ENCODE peak calls at places on chromosome 10, in ten cellular contexts. O is GM19239, F is Kasumi-1, W is EL, M is HuH-7.5, V is NCI-H1417, I is hypothalamus, X is lung microvascular endothelial cell, U is left ventricle myocardium inferior, Y is kidney glomerular epithelial cell. L is an unnamed sample.

GRCh38 chr10:33165911-33166310 is 168.6 kb downstream of the NRP1 start:
- DNase-seq in X (no peak), W (no peak), F (no peak), V (no peak), O (no peak), M (no peak), U (no peak), I (no peak), Y (no peak), L (no peak)

GRCh38 chr10:68242051-68242450 is 10.1 kb upstream of the ATOH7 start:
- DNase-seq in V (no peak), O (no peak), X (no peak), M (no peak), F (no peak), W (peak; percentile 9), I (no peak), Y (no peak), U (no peak), L (no peak)

GRCh38 chr10:68665841-68666240 is 55.2 kb upstream of the CCAR1 start:
- DNase-seq in O (no peak), U (no peak), Y (no peak), I (no peak), W (peak; percentile 76), F (no peak), V (no peak), M (no peak), X (no peak), L (no peak)

GRCh38 chr10:112985701-112986510 is 35.9 kb downstream of the TCF7L2 start:
- DNase-seq in W (peak; percentile 48), X (no peak), I (no peak), O (no peak), U (no peak), Y (no peak), F (peak; percentile 85), M (no peak), V (no peak), L (peak; percentile 64)

GRCh38 chr10:70958396-70958795 is 70.0 kb upstream of the PCBD1 start:
- DNase-seq in O (no peak), F (no peak), U (no peak), V (no peak), Y (peak; percentile 75), I (no peak), M (no peak), X (no peak), W (no peak), L (no peak)

GRCh38 chr10:50216894-50217293 is 34.4 kb downstream of the ASAH2 start:
- DNase-seq in W (no peak), Y (no peak), M (no peak), O (no peak), F (peak; percentile 74), I (no peak), V (peak; percentile 1), X (peak; percentile 52), U (no peak), L (no peak)

GRCh38 chr10:62811159-62811875 is 4.8 kb downstream of the EGR2 start:
- DNase-seq in O (no peak), V (no peak), U (no peak), I (no peak), F (no peak), M (no peak), X (no peak), W (no peak), Y (no peak), L (no peak)

GRCh38 chr10:28644647-28645046 is 32.7 kb upstream of the BAMBI start:
- DNase-seq in I (no peak), O (no peak), M (no peak), V (no peak), U (no peak), X (no peak), F (no peak), Y (no peak), W (no peak), L (no peak)

GRCh38 chr10:120172371-120172770 is 279.8 kb downstream of the SEC23IP start:
- DNase-seq in F (no peak), M (no peak), W (peak; percentile 30), V (no peak), I (no peak), Y (peak; percentile 31), X (no peak), O (no peak), U (no peak), L (no peak)

GRCh38 chr10:93413252-93413689 is 68.9 kb downstream of the MYOF start:
- DNase-seq in Y (no peak), O (no peak), F (peak; percentile 99), I (no peak), M (no peak), W (no peak), X (peak; percentile 64), V (no peak), U (no peak), L (peak; percentile 59)

GRCh38 chr10:11673346-11674330 is 62.2 kb upstream of the USP6NL start:
- DNase-seq in X (peak; percentile 17), F (peak; percentile 70), V (peak; percentile 35), I (no peak), W (peak; percentile 55), O (no peak), M (no peak), U (no peak), Y (peak; percentile 72), L (no peak)

GRCh38 chr10:101261702-101262101 is 32.4 kb upstream of the LBX1 start:
- DNase-seq in W (no peak), Y (no peak), V (no peak), U (no peak), O (no peak), X (no peak), M (no peak), I (no peak), F (no peak), L (no peak)

GRCh38 chr10:81179805-81180452 is 642.2 kb downstream of the SH2D4B start:
- DNase-seq in U (no peak), I (no peak), V (peak; percentile 21), Y (peak; percentile 12), W (no peak), F (peak; percentile 41), O (peak; percentile 3), X (peak; percentile 14), M (peak; percentile 2), L (no peak)

GRCh38 chr10:118585234-118585633 is 10.2 kb downstream of the PRLHR start:
- DNase-seq in X (no peak), W (peak; percentile 24), U (no peak), F (no peak), Y (no peak), O (no peak), V (no peak), M (no peak), I (no peak), L (no peak)

GRCh38 chr10:83666762-83667161 is 472.5 kb upstream of the GHITM start:
- DNase-seq in M (no peak), I (no peak), U (no peak), X (no peak), V (no peak), W (no peak), F (no peak), O (no peak), Y (no peak), L (no peak)

GRCh38 chr10:96693431-96693830 is 26.9 kb downstream of the PIK3AP1 start:
- DNase-seq in V (no peak), O (no peak), M (no peak), Y (no peak), F (no peak), U (no peak), I (no peak), W (no peak), X (no peak), L (no peak)

GRCh38 chr10:26725837-26726727 is 28.6 kb downstream of the PDSS1 start:
- DNase-seq in Y (peak; percentile 22), V (peak; percentile 60), M (peak; percentile 19), X (peak; percentile 82), I (peak; percentile 28), F (peak; percentile 92), U (peak; percentile 51), O (peak; percentile 28), W (peak; percentile 60), L (peak; percentile 49)

GRCh38 chr10:118594392-118595063 is 920 bp downstream of the PRLHR start:
- DNase-seq in O (peak; percentile 27), X (peak; percentile 72), I (no peak), M (peak; percentile 24), F (no peak), V (no peak), U (no peak), W (no peak), Y (peak; percentile 21), L (no peak)

GRCh38 chr10:490891-491571 is 198.4 kb downstream of the DIP2C start:
- DNase-seq in U (peak; percentile 58), X (no peak), Y (no peak), M (no peak), V (no peak), O (no peak), F (no peak), W (peak; percentile 37), I (peak; percentile 69), L (no peak)

GRCh38 chr10:79349072-79349491 is 1.8 kb downstream of the PPIF start:
- DNase-seq in V (no peak), F (no peak), Y (no peak), X (no peak), I (no peak), U (no peak), M (no peak), O (no peak), W (no peak), L (no peak)

GRCh38 chr10:114374141-114374791 is 30.0 kb downstream of the AFAP1L2 start:
- DNase-seq in Y (no peak), F (no peak), I (no peak), U (peak; percentile 70), X (no peak), O (no peak), W (no peak), V (peak; percentile 2), M (no peak), L (no peak)

GRCh38 chr10:89090760-89091455 is 100.3 kb downstream of the FAS start:
- DNase-seq in U (no peak), O (no peak), F (peak; percentile 60), V (no peak), I (no peak), X (no peak), M (no peak), W (no peak), Y (no peak), L (no peak)

GRCh38 chr10:78868456-78868855 is 200.3 kb upstream of the ZMIZ1 start:
- DNase-seq in X (no peak), F (no peak), V (no peak), U (no peak), Y (no peak), W (no peak), M (no peak), I (no peak), O (no peak), L (no peak)

GRCh38 chr10:6409982-6410694 is 169.9 kb downstream of the PRKCQ start:
- DNase-seq in O (no peak), Y (no peak), X (no peak), W (peak; percentile 34), F (no peak), M (no peak), U (no peak), I (no peak), V (peak; percentile 31), L (no peak)

GRCh38 chr10:122139627-122140151 is 131.4 kb upstream of the BTBD16 start:
- DNase-seq in W (no peak), X (no peak), O (no peak), U (peak; percentile 81), M (no peak), I (no peak), V (no peak), F (no peak), Y (no peak), L (no peak)

GRCh38 chr10:132538031-132538789 is 623 bp downstream of the INPP5A start:
- DNase-seq in I (no peak), O (no peak), V (peak; percentile 11), F (no peak), U (peak; percentile 22), X (peak; percentile 43), Y (no peak), W (no peak), M (no peak), L (peak; percentile 45)

GRCh38 chr10:57624066-57624465 is 643.6 kb downstream of the IPMK start:
- DNase-seq in O (no peak), Y (no peak), I (no peak), V (peak; percentile 52), U (no peak), F (no peak), M (no peak), X (no peak), W (no peak), L (no peak)

GRCh38 chr10:58660577-58661255 is 148.0 kb downstream of the BICC1 start:
- DNase-seq in U (no peak), Y (no peak), M (no peak), I (no peak), F (no peak), W (peak; percentile 53), V (no peak), O (no peak), X (no peak), L (no peak)